ENCODE peak calls at places on chromosomes 11 and 22, in four cellular contexts. P is A549, N is K562, D is HepG2. J is an unnamed sample.

GRCh38 chr11:109960831-109961230 is 132.4 kb upstream of the ZC3H12C start:
- DNase-seq in P (no peak), N (no peak), D (no peak), J (peak; percentile 79)

GRCh38 chr11:61329871-61330270 is 3.0 kb downstream of the DDB1 start:
- DNase-seq in P (no peak), N (no peak), D (no peak), J (no peak)

GRCh38 chr11:115184901-115185300 is 319.3 kb downstream of the CADM1 start:
- DNase-seq in P (no peak), N (no peak), D (no peak), J (no peak)

GRCh38 chr22:46547179-46547882 is 9.9 kb upstream of the CELSR1 start:
- DNase-seq in P (peak; percentile 30), N (no peak), D (no peak), J (peak; percentile 77)

GRCh38 chr11:94740083-94740974 is 27.8 kb upstream of the AMOTL1 start:
- DNase-seq in P (no peak), N (peak; percentile 21), D (no peak), J (no peak)

GRCh38 chr11:75233688-75234295 is 6.8 kb upstream of the TPBGL start:
- DNase-seq in P (peak; percentile 46), N (peak; percentile 45), D (peak; percentile 55), J (peak; percentile 54)

GRCh38 chr11:73939096-73939495 is 11.7 kb upstream of the DNAJB13 start:
- DNase-seq in P (peak; percentile 24), N (no peak), D (no peak), J (no peak)

GRCh38 chr11:554824-555499 is 5.6 kb downstream of the LMNTD2 start:
- DNase-seq in P (peak; percentile 81), N (peak; percentile 79), D (peak; percentile 44), J (no peak)

GRCh38 chr11:2698386-2699184 is 1.2 kb downstream of the KCNQ1OT1 start:
- DNase-seq in P (no peak), N (no peak), D (no peak), J (no peak)

GRCh38 chr11:69471329-69472052 is 10.0 kb upstream of the LINC01488 start:
- DNase-seq in P (no peak), N (no peak), D (no peak), J (peak; percentile 61)

GRCh38 chr11:69470793-69471192 is 10.7 kb upstream of the LINC01488 start:
- DNase-seq in P (no peak), N (no peak), D (no peak), J (no peak)

GRCh38 chr11:69473520-69473894 is 8.0 kb upstream of the LINC01488 start:
- DNase-seq in P (no peak), N (no peak), D (no peak), J (no peak)

GRCh38 chr11:69472766-69473519 is 8.5 kb upstream of the LINC01488 start:
- DNase-seq in P (no peak), N (no peak), D (no peak), J (no peak)

DNA sequence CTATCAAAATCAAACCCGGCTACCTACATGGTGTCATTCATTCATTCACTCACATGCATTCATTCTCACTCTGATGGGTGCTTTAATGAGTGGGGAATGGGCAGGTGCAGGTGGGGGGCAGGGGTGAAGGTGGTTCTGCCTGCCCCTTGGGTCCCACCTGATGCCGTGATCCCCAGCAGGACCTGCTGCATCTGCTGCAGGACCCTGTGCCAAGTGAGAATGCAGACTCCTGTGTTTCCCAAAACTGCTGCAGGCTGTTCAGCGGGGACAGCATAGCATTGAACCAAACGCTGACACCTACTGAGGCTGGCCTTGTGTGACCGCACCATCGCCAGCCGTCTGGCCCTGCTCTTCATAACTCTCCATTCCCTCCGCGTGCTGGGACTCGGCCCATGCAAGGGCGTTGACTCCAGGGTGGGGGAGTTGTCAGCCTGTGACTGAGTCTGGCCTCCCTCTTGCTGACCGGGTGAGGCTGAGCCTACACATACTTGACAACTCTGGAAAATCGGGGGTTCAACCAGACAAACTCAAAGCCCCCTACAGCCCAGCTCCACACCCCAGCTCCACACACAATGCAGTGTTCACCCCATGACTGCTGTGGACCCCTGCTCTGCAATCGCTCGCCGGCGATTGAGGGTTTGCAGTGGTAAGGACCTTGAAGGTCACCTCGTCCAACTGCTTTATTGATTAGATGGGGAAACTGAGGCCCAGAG is 9.3 kb upstream of the LINC01488 start:
- DNase-seq in P (no peak), N (no peak), D (no peak), J (no peak)
- TF ChIP-seq MAZ in P (no peak), N (no peak), D (no peak), J (no peak)

GRCh38 chr11:100980156-100980555 is 149.5 kb downstream of the PGR start:
- DNase-seq in P (peak; percentile 33), N (no peak), D (peak; percentile 3), J (peak; percentile 13)
- TF ChIP-seq MAZ in P (no peak), N (no peak), D (no peak), J (no peak)

GRCh38 chr11:19642759-19643158 is 69.9 kb upstream of the NAV2 start:
- DNase-seq in P (no peak), N (no peak), D (no peak), J (no peak)

GRCh38 chr11:19646921-19647320 is 65.7 kb upstream of the NAV2 start:
- DNase-seq in P (no peak), N (no peak), D (no peak), J (peak; percentile 93)

GRCh38 chr11:19642185-19642591 is 70.4 kb upstream of the NAV2 start:
- DNase-seq in P (no peak), N (no peak), D (no peak), J (no peak)

GRCh38 chr11:19646308-19646707 is 66.3 kb upstream of the NAV2 start:
- DNase-seq in P (no peak), N (no peak), D (no peak), J (peak; percentile 30)

DNA sequence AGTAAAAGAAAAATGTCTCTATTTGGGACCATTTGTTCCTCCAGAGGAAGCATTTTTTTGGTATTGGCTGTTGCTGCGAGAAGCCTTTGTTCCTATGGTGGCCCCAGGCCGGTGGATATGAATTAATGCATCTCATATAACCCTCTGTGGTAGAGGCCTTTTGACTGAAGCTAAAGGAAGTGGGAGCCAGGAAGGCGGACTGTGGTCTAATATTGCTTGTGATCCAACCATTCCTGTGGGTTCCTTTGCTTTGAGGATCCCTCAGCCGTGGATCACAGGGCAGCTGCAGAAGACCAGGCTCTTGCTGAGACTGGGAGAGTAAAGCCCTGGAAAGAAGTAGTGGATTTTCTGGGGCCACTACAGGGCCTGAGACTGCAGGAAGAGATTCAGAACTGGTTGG is 68.3 kb upstream of the NAV2 start:
- DNase-seq in P (no peak), N (no peak), D (no peak), J (no peak)
- TF ChIP-seq MAZ in P (no peak), N (no peak), D (no peak), J (no peak)

DNA sequence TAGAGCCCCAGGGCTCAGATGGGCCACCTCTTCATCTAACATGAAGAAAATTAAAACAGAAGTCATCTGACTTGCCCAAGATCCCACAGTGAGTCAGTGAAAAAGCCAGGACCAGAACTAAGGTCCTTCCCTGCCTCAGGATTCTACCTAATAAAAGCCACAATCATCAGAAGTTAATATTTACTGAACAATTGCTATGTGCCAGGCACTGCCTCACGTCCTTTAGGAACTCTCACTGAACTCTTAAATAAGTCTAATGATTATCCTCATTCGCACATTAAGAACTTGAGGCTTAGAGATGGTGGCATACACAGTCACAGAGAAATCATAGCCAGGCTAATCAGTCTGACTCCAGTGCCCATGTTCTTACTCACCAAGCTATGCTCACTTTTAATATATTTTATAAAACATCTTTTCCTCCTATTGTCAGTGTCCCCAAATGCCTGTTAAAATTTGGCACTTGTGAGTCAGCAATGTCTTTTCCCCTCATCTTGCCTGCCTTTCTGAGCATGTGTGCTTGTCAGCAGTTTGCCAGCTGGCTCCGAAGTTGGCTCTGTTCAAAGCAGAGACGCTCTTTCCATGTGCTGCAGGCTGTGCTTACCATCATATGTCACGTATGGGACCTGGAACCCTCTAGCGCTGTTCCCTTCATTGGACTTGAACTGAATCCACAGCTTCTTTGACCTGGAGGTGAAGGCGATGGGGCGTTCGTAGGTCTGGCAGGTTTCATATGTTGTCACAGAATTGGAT is 21.5 kb upstream of the NRIP3 start:
- DNase-seq in P (no peak), N (no peak), D (no peak), J (no peak)
- TF ChIP-seq MAZ in P (no peak), N (no peak), D (no peak), J (no peak)

GRCh38 chr22:20552913-20553401 is 45.5 kb downstream of the MED15 start:
- DNase-seq in P (no peak), N (no peak), D (peak; percentile 84), J (peak; percentile 83)
- TF ChIP-seq MAZ in P (no peak), N (no peak), D (no peak), J (no peak)

DNA sequence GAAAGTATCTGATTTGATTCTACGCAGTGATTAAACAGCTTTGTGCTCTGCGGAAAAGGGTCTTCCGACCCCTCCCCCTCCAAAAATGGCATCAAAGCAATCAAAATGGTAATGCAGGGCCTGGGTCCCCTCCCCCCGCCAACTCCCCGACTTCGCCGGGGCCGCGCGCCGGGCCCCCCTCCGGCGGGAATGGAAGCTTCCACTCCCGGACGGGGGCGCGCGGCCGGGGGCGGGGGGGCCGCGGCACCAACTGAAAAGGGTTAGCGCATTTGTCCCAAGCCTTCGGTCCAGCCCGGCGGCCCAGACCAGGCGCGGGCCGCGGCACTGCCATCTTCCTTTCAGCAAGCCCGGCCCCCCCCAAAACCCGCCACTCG is 2.9 kb downstream of the PHF21B start:
- DNase-seq in P (no peak), N (no peak), D (no peak), J (no peak)
- TF ChIP-seq MAZ in P (no peak), N (no peak), D (no peak), J (no peak)

DNA sequence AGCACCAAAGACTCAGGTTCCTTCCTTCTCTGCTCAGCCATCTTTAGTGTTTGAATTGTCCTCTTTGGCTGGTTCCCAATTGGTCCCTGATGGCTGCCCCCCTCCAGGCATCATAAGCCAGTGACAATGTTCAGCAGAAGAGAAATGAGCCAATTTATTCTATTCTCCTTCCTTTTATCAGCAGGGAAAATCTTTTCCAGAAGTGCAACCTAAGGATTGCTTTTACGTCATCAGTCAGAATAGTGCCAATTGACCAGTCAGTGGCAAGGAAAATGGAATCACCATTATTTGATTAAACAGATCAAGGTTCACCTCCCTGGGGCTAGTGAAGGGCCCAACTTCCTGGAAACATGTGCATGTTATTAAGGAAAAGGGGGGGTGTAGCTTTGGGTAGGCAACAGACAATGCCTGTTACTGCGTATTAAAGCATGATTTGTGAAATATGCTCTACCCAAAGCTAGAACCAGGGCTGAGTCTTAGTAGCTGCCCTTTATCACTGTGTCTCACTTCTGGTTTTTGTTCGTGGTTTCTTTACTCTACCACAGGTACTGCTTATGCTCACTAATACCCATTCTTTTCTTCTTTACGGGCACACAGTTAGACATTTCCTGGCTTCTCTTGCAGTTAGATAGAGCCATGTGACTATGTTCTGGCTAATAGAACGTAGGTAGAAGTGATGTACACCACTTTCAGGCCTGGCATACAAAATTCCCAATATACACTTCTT is 12.6 kb upstream of the DBX1 start:
- DNase-seq in P (no peak), N (no peak), D (no peak), J (no peak)
- TF ChIP-seq MAZ in P (no peak), N (no peak), D (no peak), J (no peak)

DNA sequence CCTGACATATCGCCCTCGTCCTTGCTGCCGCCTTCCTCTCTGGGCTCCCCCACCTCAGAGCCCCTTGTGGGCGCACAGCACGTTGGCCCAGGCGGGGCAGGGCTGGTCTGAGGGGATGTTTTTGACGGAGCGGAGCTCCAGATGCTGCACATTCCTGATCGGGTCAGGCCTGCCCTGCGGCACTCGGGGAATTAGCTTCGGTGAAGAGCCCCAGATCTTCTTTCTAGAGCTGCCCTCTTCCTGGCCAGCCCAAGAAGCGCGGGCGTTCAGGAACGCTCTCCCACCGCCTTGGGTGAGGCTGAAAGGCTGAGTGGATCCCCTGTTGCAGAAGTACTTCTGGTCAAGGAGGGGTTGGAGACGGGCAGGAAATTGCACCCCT is 12.1 kb downstream of the YPEL4 start:
- DNase-seq in P (no peak), N (no peak), D (no peak), J (no peak)
- TF ChIP-seq MAZ in P (no peak), N (no peak), D (no peak), J (no peak)

GRCh38 chr11:111733009-111733408 is 33.2 kb downstream of the PPP2R1B start:
- DNase-seq in P (no peak), N (no peak), D (no peak), J (peak; percentile 91)
- TF ChIP-seq MAZ in P (no peak), N (no peak), D (no peak), J (peak; percentile 73)

J was measured in IMR-90.